ENCODE peak calls at places on chromosomes 2 and 18, in six cellular contexts. One of them, this sample, is unnamed.

GRCh38 chr18:79621501-79621900 is 58.1 kb upstream of the CTDP1 start:
- DNase-seq in fibroblast of the aortic adventitia: no peak
- DNase-seq in naive thymus-derived CD4-positive, alpha-beta T cell: no peak
- DNase-seq in fibroblast of lung: no peak
- DNase-seq in WERI-Rb-1: no peak
- DNase-seq in GM23248: no peak
- DNase-seq in this sample: no peak

GRCh38 chr2:189265696-189266320 is 86.2 kb upstream of the COL5A2 start:
- DNase-seq in fibroblast of the aortic adventitia: no peak
- DNase-seq in naive thymus-derived CD4-positive, alpha-beta T cell: no peak
- DNase-seq in fibroblast of lung: no peak
- DNase-seq in WERI-Rb-1: no peak
- DNase-seq in GM23248: peak
- DNase-seq in this sample: no peak

GRCh38 chr2:237351046-237351445 is 62.9 kb downstream of the COL6A3 start:
- DNase-seq in fibroblast of the aortic adventitia: no peak
- DNase-seq in naive thymus-derived CD4-positive, alpha-beta T cell: no peak
- DNase-seq in fibroblast of lung: no peak
- DNase-seq in WERI-Rb-1: no peak
- DNase-seq in GM23248: no peak
- DNase-seq in this sample: no peak

GRCh38 chr2:73972846-73973245 is 11.9 kb upstream of the TET3 start:
- DNase-seq in fibroblast of the aortic adventitia: no peak
- DNase-seq in naive thymus-derived CD4-positive, alpha-beta T cell: no peak
- DNase-seq in fibroblast of lung: no peak
- DNase-seq in WERI-Rb-1: no peak
- DNase-seq in GM23248: no peak
- DNase-seq in this sample: no peak

GRCh38 chr2:112954364-112954763 is 23.4 kb upstream of the IL36G start:
- DNase-seq in fibroblast of the aortic adventitia: no peak
- DNase-seq in naive thymus-derived CD4-positive, alpha-beta T cell: no peak
- DNase-seq in fibroblast of lung: no peak
- DNase-seq in WERI-Rb-1: no peak
- DNase-seq in GM23248: no peak
- DNase-seq in this sample: no peak

GRCh38 chr2:23554054-23554697 is 169.2 kb downstream of the KLHL29 start:
- DNase-seq in fibroblast of the aortic adventitia: peak
- DNase-seq in naive thymus-derived CD4-positive, alpha-beta T cell: no peak
- DNase-seq in fibroblast of lung: peak
- DNase-seq in WERI-Rb-1: peak
- DNase-seq in GM23248: peak
- DNase-seq in this sample: no peak

GRCh38 chr2:120396519-120397361 is 50.8 kb downstream of the INHBB start:
- DNase-seq in fibroblast of the aortic adventitia: no peak
- DNase-seq in naive thymus-derived CD4-positive, alpha-beta T cell: no peak
- DNase-seq in fibroblast of lung: no peak
- DNase-seq in WERI-Rb-1: no peak
- DNase-seq in GM23248: no peak
- DNase-seq in this sample: no peak

GRCh38 chr18:24561369-24561768 is 100.9 kb downstream of the HRH4 start:
- DNase-seq in fibroblast of the aortic adventitia: no peak
- DNase-seq in naive thymus-derived CD4-positive, alpha-beta T cell: no peak
- DNase-seq in fibroblast of lung: no peak
- DNase-seq in WERI-Rb-1: no peak
- DNase-seq in GM23248: no peak
- DNase-seq in this sample: no peak

GRCh38 chr18:75244336-75244735 is 33.7 kb downstream of the TSHZ1 start:
- DNase-seq in fibroblast of the aortic adventitia: no peak
- DNase-seq in naive thymus-derived CD4-positive, alpha-beta T cell: peak
- DNase-seq in fibroblast of lung: no peak
- DNase-seq in WERI-Rb-1: peak
- DNase-seq in GM23248: no peak
- DNase-seq in this sample: no peak

GRCh38 chr2:2902551-2903216 is 474.9 kb downstream of the EIPR1 start:
- DNase-seq in fibroblast of the aortic adventitia: no peak
- DNase-seq in naive thymus-derived CD4-positive, alpha-beta T cell: no peak
- DNase-seq in fibroblast of lung: no peak
- DNase-seq in WERI-Rb-1: no peak
- DNase-seq in GM23248: no peak
- DNase-seq in this sample: no peak

GRCh38 chr2:239952665-239953417 is 72.3 kb downstream of the NDUFA10 start:
- DNase-seq in fibroblast of the aortic adventitia: no peak
- DNase-seq in naive thymus-derived CD4-positive, alpha-beta T cell: no peak
- DNase-seq in fibroblast of lung: no peak
- DNase-seq in WERI-Rb-1: no peak
- DNase-seq in GM23248: no peak
- DNase-seq in this sample: no peak

GRCh38 chr2:160389875-160390274 is 103.7 kb downstream of the RBMS1 start:
- DNase-seq in fibroblast of the aortic adventitia: peak
- DNase-seq in naive thymus-derived CD4-positive, alpha-beta T cell: no peak
- DNase-seq in fibroblast of lung: peak
- DNase-seq in WERI-Rb-1: no peak
- DNase-seq in GM23248: peak
- DNase-seq in this sample: no peak

GRCh38 chr2:202815548-202816420 is 55.8 kb downstream of the ICA1L start:
- DNase-seq in fibroblast of the aortic adventitia: peak
- DNase-seq in naive thymus-derived CD4-positive, alpha-beta T cell: no peak
- DNase-seq in fibroblast of lung: peak
- DNase-seq in WERI-Rb-1: no peak
- DNase-seq in GM23248: peak
- DNase-seq in this sample: peak

GRCh38 chr2:25529034-25529433 is 144.3 kb downstream of the DTNB start:
- DNase-seq in fibroblast of the aortic adventitia: no peak
- DNase-seq in naive thymus-derived CD4-positive, alpha-beta T cell: no peak
- DNase-seq in fibroblast of lung: no peak
- DNase-seq in WERI-Rb-1: no peak
- DNase-seq in GM23248: no peak
- DNase-seq in this sample: no peak

GRCh38 chr2:239114119-239114581 is 266.3 kb downstream of the TWIST2 start:
- DNase-seq in fibroblast of the aortic adventitia: peak
- DNase-seq in naive thymus-derived CD4-positive, alpha-beta T cell: no peak
- DNase-seq in fibroblast of lung: peak
- DNase-seq in WERI-Rb-1: no peak
- DNase-seq in GM23248: peak
- DNase-seq in this sample: no peak

GRCh38 chr2:9914384-9915065 is 37.0 kb upstream of the GRHL1 start:
- DNase-seq in fibroblast of the aortic adventitia: peak
- DNase-seq in naive thymus-derived CD4-positive, alpha-beta T cell: no peak
- DNase-seq in fibroblast of lung: peak
- DNase-seq in WERI-Rb-1: no peak
- DNase-seq in GM23248: peak
- DNase-seq in this sample: peak

GRCh38 chr2:103887625-103888024 is 966.3 kb upstream of the POU3F3 start:
- DNase-seq in fibroblast of the aortic adventitia: no peak
- DNase-seq in naive thymus-derived CD4-positive, alpha-beta T cell: no peak
- DNase-seq in fibroblast of lung: no peak
- DNase-seq in WERI-Rb-1: no peak
- DNase-seq in GM23248: no peak
- DNase-seq in this sample: no peak

GRCh38 chr18:7568426-7568825 is 1.3 kb downstream of the PTPRM start:
- DNase-seq in fibroblast of the aortic adventitia: peak
- DNase-seq in naive thymus-derived CD4-positive, alpha-beta T cell: no peak
- DNase-seq in fibroblast of lung: peak
- DNase-seq in WERI-Rb-1: peak
- DNase-seq in GM23248: peak
- DNase-seq in this sample: no peak

GRCh38 chr2:134738150-134738865 is 19.5 kb upstream of the TMEM163 start:
- DNase-seq in fibroblast of the aortic adventitia: peak
- DNase-seq in naive thymus-derived CD4-positive, alpha-beta T cell: no peak
- DNase-seq in fibroblast of lung: no peak
- DNase-seq in WERI-Rb-1: no peak
- DNase-seq in GM23248: no peak
- DNase-seq in this sample: no peak

GRCh38 chr18:2981212-2981728 is 31.7 kb downstream of the LPIN2 start:
- DNase-seq in fibroblast of the aortic adventitia: peak
- DNase-seq in naive thymus-derived CD4-positive, alpha-beta T cell: no peak
- DNase-seq in fibroblast of lung: peak
- DNase-seq in WERI-Rb-1: no peak
- DNase-seq in GM23248: peak
- DNase-seq in this sample: peak

GRCh38 chr2:127278959-127279358 is 15.0 kb downstream of the ERCC3 start:
- DNase-seq in fibroblast of the aortic adventitia: no peak
- DNase-seq in naive thymus-derived CD4-positive, alpha-beta T cell: no peak
- DNase-seq in fibroblast of lung: no peak
- DNase-seq in WERI-Rb-1: no peak
- DNase-seq in GM23248: no peak
- DNase-seq in this sample: no peak

GRCh38 chr2:223005496-223005895 is 46.5 kb upstream of the KCNE4 start:
- DNase-seq in fibroblast of the aortic adventitia: no peak
- DNase-seq in naive thymus-derived CD4-positive, alpha-beta T cell: no peak
- DNase-seq in fibroblast of lung: no peak
- DNase-seq in WERI-Rb-1: no peak
- DNase-seq in GM23248: peak
- DNase-seq in this sample: peak

GRCh38 chr2:178819992-178820391 is 12.8 kb upstream of the TTN start:
- DNase-seq in fibroblast of the aortic adventitia: peak
- DNase-seq in naive thymus-derived CD4-positive, alpha-beta T cell: peak
- DNase-seq in fibroblast of lung: no peak
- DNase-seq in WERI-Rb-1: no peak
- DNase-seq in GM23248: no peak
- DNase-seq in this sample: peak

GRCh38 chr18:77248873-77249582 is 620 bp upstream of the GALR1 start:
- DNase-seq in fibroblast of the aortic adventitia: peak
- DNase-seq in naive thymus-derived CD4-positive, alpha-beta T cell: no peak
- DNase-seq in fibroblast of lung: no peak
- DNase-seq in WERI-Rb-1: peak
- DNase-seq in GM23248: no peak
- DNase-seq in this sample: no peak

GRCh38 chr18:77251730-77252050 is 2.0 kb downstream of the GALR1 start:
- DNase-seq in fibroblast of the aortic adventitia: no peak
- DNase-seq in naive thymus-derived CD4-positive, alpha-beta T cell: no peak
- DNase-seq in fibroblast of lung: no peak
- DNase-seq in WERI-Rb-1: no peak
- DNase-seq in GM23248: no peak
- DNase-seq in this sample: no peak

GRCh38 chr18:77250501-77250925 is 865 bp downstream of the GALR1 start:
- DNase-seq in fibroblast of the aortic adventitia: no peak
- DNase-seq in naive thymus-derived CD4-positive, alpha-beta T cell: no peak
- DNase-seq in fibroblast of lung: no peak
- DNase-seq in WERI-Rb-1: no peak
- DNase-seq in GM23248: no peak
- DNase-seq in this sample: no peak

GRCh38 chr18:77249583-77250500 is at the start of gene GALR1:
- DNase-seq in fibroblast of the aortic adventitia: peak
- DNase-seq in naive thymus-derived CD4-positive, alpha-beta T cell: no peak
- DNase-seq in fibroblast of lung: no peak
- DNase-seq in WERI-Rb-1: peak
- DNase-seq in GM23248: peak
- DNase-seq in this sample: no peak

GRCh38 chr18:77250926-77251729 is 1.5 kb downstream of the GALR1 start:
- DNase-seq in fibroblast of the aortic adventitia: peak
- DNase-seq in naive thymus-derived CD4-positive, alpha-beta T cell: no peak
- DNase-seq in fibroblast of lung: peak
- DNase-seq in WERI-Rb-1: no peak
- DNase-seq in GM23248: peak
- DNase-seq in this sample: no peak
- H3K4me3 ChIP-seq in fibroblast of the aortic adventitia: no peak
- H3K4me3 ChIP-seq in naive thymus-derived CD4-positive, alpha-beta T cell: no peak
- H3K4me3 ChIP-seq in fibroblast of lung: no peak
- H3K4me3 ChIP-seq in WERI-Rb-1: no peak
- H3K4me3 ChIP-seq in GM23248: no peak
- H3K4me3 ChIP-seq in this sample: no peak

DNA sequence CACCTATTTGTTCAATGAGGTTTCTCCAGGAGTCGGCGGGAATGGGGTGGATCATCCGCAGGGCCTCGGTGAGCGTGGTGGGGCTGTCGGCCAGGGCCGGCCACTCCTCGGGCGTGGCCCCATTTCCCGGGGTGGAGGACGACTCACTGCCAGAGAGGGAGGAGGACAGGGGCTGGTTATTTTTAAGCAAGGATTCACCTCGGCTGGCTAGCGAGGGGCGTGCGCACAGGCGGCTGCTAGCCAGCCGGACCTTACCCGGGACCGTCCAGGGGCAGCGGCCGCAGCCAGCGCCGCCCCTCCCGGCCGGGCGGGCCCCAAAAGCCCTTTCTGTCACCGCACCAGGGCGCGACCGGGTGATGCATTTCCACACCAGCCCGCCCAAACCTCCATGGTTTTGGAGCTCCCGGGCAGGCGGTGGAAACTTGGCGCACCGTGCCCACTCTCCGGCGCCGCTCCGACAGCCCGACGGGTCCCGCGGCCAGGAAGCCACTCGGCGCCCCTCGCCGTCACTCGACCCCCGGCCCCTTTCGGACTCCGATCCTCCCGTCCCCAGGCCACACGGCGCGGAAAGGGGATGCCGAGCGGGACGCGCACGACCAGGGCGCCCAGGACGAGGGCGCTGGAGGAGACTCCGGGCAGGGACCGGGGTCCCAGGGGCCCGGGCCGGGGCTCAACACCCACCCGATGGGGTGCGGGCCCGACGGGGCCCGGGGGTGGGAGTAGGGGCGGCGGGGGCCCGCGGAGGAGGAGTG is 57.2 kb downstream of the SNORC start:
- DNase-seq in fibroblast of the aortic adventitia: peak
- DNase-seq in naive thymus-derived CD4-positive, alpha-beta T cell: no peak
- DNase-seq in fibroblast of lung: no peak
- DNase-seq in WERI-Rb-1: no peak
- DNase-seq in GM23248: peak
- DNase-seq in this sample: no peak
- H3K4me3 ChIP-seq in fibroblast of the aortic adventitia: peak
- H3K4me3 ChIP-seq in naive thymus-derived CD4-positive, alpha-beta T cell: no peak
- H3K4me3 ChIP-seq in fibroblast of lung: peak
- H3K4me3 ChIP-seq in WERI-Rb-1: peak
- H3K4me3 ChIP-seq in GM23248: peak
- H3K4me3 ChIP-seq in this sample: peak

GRCh38 chr2:235500110-235500760 is 6.4 kb downstream of the AGAP1 start:
- DNase-seq in fibroblast of the aortic adventitia: no peak
- DNase-seq in naive thymus-derived CD4-positive, alpha-beta T cell: no peak
- DNase-seq in fibroblast of lung: no peak
- DNase-seq in WERI-Rb-1: no peak
- DNase-seq in GM23248: no peak
- DNase-seq in this sample: no peak

GRCh38 chr2:235500761-235501662 is 7.2 kb downstream of the AGAP1 start:
- DNase-seq in fibroblast of the aortic adventitia: peak
- DNase-seq in naive thymus-derived CD4-positive, alpha-beta T cell: no peak
- DNase-seq in fibroblast of lung: peak
- DNase-seq in WERI-Rb-1: no peak
- DNase-seq in GM23248: peak
- DNase-seq in this sample: peak

GRCh38 chr2:235499306-235499812 is 5.5 kb downstream of the AGAP1 start:
- DNase-seq in fibroblast of the aortic adventitia: no peak
- DNase-seq in naive thymus-derived CD4-positive, alpha-beta T cell: no peak
- DNase-seq in fibroblast of lung: no peak
- DNase-seq in WERI-Rb-1: no peak
- DNase-seq in GM23248: no peak
- DNase-seq in this sample: no peak

GRCh38 chr2:235498556-235499305 is 4.9 kb downstream of the AGAP1 start:
- DNase-seq in fibroblast of the aortic adventitia: no peak
- DNase-seq in naive thymus-derived CD4-positive, alpha-beta T cell: no peak
- DNase-seq in fibroblast of lung: no peak
- DNase-seq in WERI-Rb-1: peak
- DNase-seq in GM23248: no peak
- DNase-seq in this sample: no peak

GRCh38 chr2:235501663-235502009 is 7.8 kb downstream of the AGAP1 start:
- DNase-seq in fibroblast of the aortic adventitia: no peak
- DNase-seq in naive thymus-derived CD4-positive, alpha-beta T cell: no peak
- DNase-seq in fibroblast of lung: no peak
- DNase-seq in WERI-Rb-1: peak
- DNase-seq in GM23248: no peak
- DNase-seq in this sample: no peak
- H3K4me3 ChIP-seq in fibroblast of the aortic adventitia: no peak
- H3K4me3 ChIP-seq in naive thymus-derived CD4-positive, alpha-beta T cell: no peak
- H3K4me3 ChIP-seq in fibroblast of lung: no peak
- H3K4me3 ChIP-seq in WERI-Rb-1: no peak
- H3K4me3 ChIP-seq in GM23248: no peak
- H3K4me3 ChIP-seq in this sample: no peak

GRCh38 chr2:19228720-19229119 is 129.7 kb downstream of the OSR1 start:
- DNase-seq in fibroblast of the aortic adventitia: no peak
- DNase-seq in naive thymus-derived CD4-positive, alpha-beta T cell: no peak
- DNase-seq in fibroblast of lung: no peak
- DNase-seq in WERI-Rb-1: peak
- DNase-seq in GM23248: no peak
- DNase-seq in this sample: no peak
- H3K4me3 ChIP-seq in fibroblast of the aortic adventitia: no peak
- H3K4me3 ChIP-seq in naive thymus-derived CD4-positive, alpha-beta T cell: no peak
- H3K4me3 ChIP-seq in fibroblast of lung: no peak
- H3K4me3 ChIP-seq in WERI-Rb-1: no peak
- H3K4me3 ChIP-seq in GM23248: no peak
- H3K4me3 ChIP-seq in this sample: no peak

This sample was measured in brain microvascular endothelial cell.